ENCODE peak calls at places on chromosomes 5 and 9, in ten cellular contexts. One of them, this sample, is unnamed.

GRCh38 chr9:68595868-68596267 is 55.2 kb upstream of the TMEM252 start:
- DNase-seq in sigmoid colon: no peak
- DNase-seq in A549: no peak
- DNase-seq in adrenal gland: no peak
- DNase-seq in prostate gland: no peak
- DNase-seq in body of pancreas: no peak
- DNase-seq in ovary: no peak
- DNase-seq in Peyer's patch: no peak
- DNase-seq in suprapubic skin: no peak
- DNase-seq in NB4: no peak
- DNase-seq in this sample: no peak

GRCh38 chr5:78472469-78473106 is 112.2 kb downstream of the SCAMP1 start:
- DNase-seq in sigmoid colon: no peak
- DNase-seq in A549: no peak
- DNase-seq in adrenal gland: no peak
- DNase-seq in prostate gland: no peak
- DNase-seq in body of pancreas: no peak
- DNase-seq in ovary: no peak
- DNase-seq in Peyer's patch: no peak
- DNase-seq in suprapubic skin: no peak
- DNase-seq in NB4: no peak
- DNase-seq in this sample: no peak

GRCh38 chr5:86500947-86501346 is 116.8 kb upstream of the COX7C start:
- DNase-seq in sigmoid colon: no peak
- DNase-seq in A549: peak
- DNase-seq in adrenal gland: no peak
- DNase-seq in prostate gland: no peak
- DNase-seq in body of pancreas: no peak
- DNase-seq in ovary: no peak
- DNase-seq in Peyer's patch: peak
- DNase-seq in suprapubic skin: no peak
- DNase-seq in NB4: peak
- DNase-seq in this sample: no peak

GRCh38 chr9:83238871-83239624 is 176.1 kb upstream of the RASEF start:
- DNase-seq in sigmoid colon: no peak
- DNase-seq in A549: peak
- DNase-seq in adrenal gland: no peak
- DNase-seq in prostate gland: no peak
- DNase-seq in body of pancreas: peak
- DNase-seq in ovary: no peak
- DNase-seq in Peyer's patch: no peak
- DNase-seq in suprapubic skin: no peak
- DNase-seq in NB4: peak
- DNase-seq in this sample: no peak

GRCh38 chr9:129164246-129164930 is 13.7 kb downstream of the IER5L start:
- DNase-seq in sigmoid colon: peak
- DNase-seq in A549: no peak
- DNase-seq in adrenal gland: no peak
- DNase-seq in prostate gland: peak
- DNase-seq in body of pancreas: peak
- DNase-seq in ovary: peak
- DNase-seq in Peyer's patch: peak
- DNase-seq in suprapubic skin: no peak
- DNase-seq in NB4: no peak
- DNase-seq in this sample: no peak

GRCh38 chr5:79191457-79191856 is 44.5 kb upstream of the JMY start:
- DNase-seq in sigmoid colon: no peak
- DNase-seq in A549: peak
- DNase-seq in adrenal gland: no peak
- DNase-seq in prostate gland: no peak
- DNase-seq in body of pancreas: no peak
- DNase-seq in ovary: no peak
- DNase-seq in Peyer's patch: no peak
- DNase-seq in suprapubic skin: no peak
- DNase-seq in NB4: peak
- DNase-seq in this sample: no peak

GRCh38 chr9:1458503-1458902 is 408.3 kb downstream of the DMRT2 start:
- DNase-seq in sigmoid colon: no peak
- DNase-seq in A549: peak
- DNase-seq in adrenal gland: no peak
- DNase-seq in prostate gland: no peak
- DNase-seq in body of pancreas: no peak
- DNase-seq in ovary: no peak
- DNase-seq in Peyer's patch: no peak
- DNase-seq in suprapubic skin: no peak
- DNase-seq in NB4: peak
- DNase-seq in this sample: no peak

GRCh38 chr9:120755827-120756434 is 37.3 kb downstream of the FBXW2 start:
- DNase-seq in sigmoid colon: no peak
- DNase-seq in A549: peak
- DNase-seq in adrenal gland: peak
- DNase-seq in prostate gland: peak
- DNase-seq in body of pancreas: peak
- DNase-seq in ovary: peak
- DNase-seq in Peyer's patch: peak
- DNase-seq in suprapubic skin: no peak
- DNase-seq in NB4: peak
- DNase-seq in this sample: no peak

GRCh38 chr9:132160802-132161742 is 786 bp upstream of the NTNG2 start:
- DNase-seq in sigmoid colon: no peak
- DNase-seq in A549: peak
- DNase-seq in adrenal gland: peak
- DNase-seq in prostate gland: no peak
- DNase-seq in body of pancreas: peak
- DNase-seq in ovary: no peak
- DNase-seq in Peyer's patch: peak
- DNase-seq in suprapubic skin: no peak
- DNase-seq in NB4: peak
- DNase-seq in this sample: no peak

GRCh38 chr9:20014168-20014567 is 225.3 kb upstream of the SLC24A2 start:
- DNase-seq in sigmoid colon: no peak
- DNase-seq in A549: no peak
- DNase-seq in adrenal gland: no peak
- DNase-seq in prostate gland: no peak
- DNase-seq in body of pancreas: no peak
- DNase-seq in ovary: no peak
- DNase-seq in Peyer's patch: no peak
- DNase-seq in suprapubic skin: no peak
- DNase-seq in NB4: no peak
- DNase-seq in this sample: no peak

GRCh38 chr5:149799119-149799623 is 69.1 kb downstream of the PPARGC1B start:
- DNase-seq in sigmoid colon: peak
- DNase-seq in A549: peak
- DNase-seq in adrenal gland: peak
- DNase-seq in prostate gland: no peak
- DNase-seq in body of pancreas: peak
- DNase-seq in ovary: peak
- DNase-seq in Peyer's patch: peak
- DNase-seq in suprapubic skin: no peak
- DNase-seq in NB4: no peak
- DNase-seq in this sample: no peak

GRCh38 chr5:82494942-82495341 is 216.8 kb upstream of the RPS23 start:
- DNase-seq in sigmoid colon: no peak
- DNase-seq in A549: no peak
- DNase-seq in adrenal gland: no peak
- DNase-seq in prostate gland: no peak
- DNase-seq in body of pancreas: no peak
- DNase-seq in ovary: no peak
- DNase-seq in Peyer's patch: no peak
- DNase-seq in suprapubic skin: no peak
- DNase-seq in NB4: no peak
- DNase-seq in this sample: no peak

GRCh38 chr9:124282442-124283231 is 24.9 kb downstream of the NEK6 start:
- DNase-seq in sigmoid colon: peak
- DNase-seq in A549: no peak
- DNase-seq in adrenal gland: peak
- DNase-seq in prostate gland: no peak
- DNase-seq in body of pancreas: peak
- DNase-seq in ovary: peak
- DNase-seq in Peyer's patch: peak
- DNase-seq in suprapubic skin: no peak
- DNase-seq in NB4: peak
- DNase-seq in this sample: no peak

GRCh38 chr5:34001231-34001935 is 6.5 kb downstream of the AMACR start:
- DNase-seq in sigmoid colon: peak
- DNase-seq in A549: peak
- DNase-seq in adrenal gland: peak
- DNase-seq in prostate gland: peak
- DNase-seq in body of pancreas: peak
- DNase-seq in ovary: peak
- DNase-seq in Peyer's patch: no peak
- DNase-seq in suprapubic skin: no peak
- DNase-seq in NB4: no peak
- DNase-seq in this sample: no peak

GRCh38 chr9:129176786-129177442 is 1.1 kb downstream of the IER5L start:
- DNase-seq in sigmoid colon: peak
- DNase-seq in A549: peak
- DNase-seq in adrenal gland: peak
- DNase-seq in prostate gland: peak
- DNase-seq in body of pancreas: peak
- DNase-seq in ovary: peak
- DNase-seq in Peyer's patch: peak
- DNase-seq in suprapubic skin: no peak
- DNase-seq in NB4: peak
- DNase-seq in this sample: no peak

GRCh38 chr5:88262116-88262515 is 6.5 kb downstream of the TMEM161B start:
- DNase-seq in sigmoid colon: no peak
- DNase-seq in A549: no peak
- DNase-seq in adrenal gland: no peak
- DNase-seq in prostate gland: no peak
- DNase-seq in body of pancreas: no peak
- DNase-seq in ovary: no peak
- DNase-seq in Peyer's patch: no peak
- DNase-seq in suprapubic skin: no peak
- DNase-seq in NB4: no peak
- DNase-seq in this sample: no peak

GRCh38 chr9:77063645-77064285 is 44.3 kb downstream of the FOXB2 start:
- DNase-seq in sigmoid colon: no peak
- DNase-seq in A549: peak
- DNase-seq in adrenal gland: no peak
- DNase-seq in prostate gland: no peak
- DNase-seq in body of pancreas: no peak
- DNase-seq in ovary: no peak
- DNase-seq in Peyer's patch: no peak
- DNase-seq in suprapubic skin: no peak
- DNase-seq in NB4: peak
- DNase-seq in this sample: no peak

DNA sequence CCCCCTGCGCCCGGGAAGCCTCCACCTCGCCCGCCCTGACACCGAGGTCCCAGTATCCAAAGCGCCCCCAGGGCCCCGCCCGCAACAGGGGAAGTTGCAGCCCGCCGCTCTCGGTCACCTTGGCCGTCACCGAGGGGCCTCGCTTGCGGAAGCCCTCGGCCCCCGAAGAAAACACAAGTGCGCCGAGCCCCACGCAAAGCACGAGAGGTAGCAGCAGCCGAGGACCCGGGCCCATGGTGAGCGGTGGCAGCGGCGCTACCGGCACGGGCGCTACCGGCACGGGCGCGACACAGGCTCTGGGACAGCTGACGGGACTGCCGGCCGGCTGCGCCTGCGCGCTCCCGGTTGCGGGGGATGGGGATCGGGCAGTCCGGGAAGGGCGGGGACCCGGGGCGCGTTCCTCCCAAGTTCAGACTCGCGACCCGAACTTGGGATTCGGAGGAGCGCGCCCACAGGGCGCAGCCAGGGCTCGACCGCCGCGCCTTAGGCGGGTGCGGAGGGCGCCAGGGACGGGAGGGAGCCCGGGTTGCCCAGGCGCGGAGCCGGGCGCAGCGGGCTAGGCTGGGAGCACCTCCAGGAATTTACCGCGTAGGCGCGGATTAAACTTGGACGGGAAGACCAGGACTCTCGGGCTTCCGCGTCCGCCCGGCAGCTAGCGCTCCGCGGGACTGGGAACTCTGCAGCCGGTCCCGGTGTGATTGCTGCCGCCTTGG is at the start of gene PPIC:
- DNase-seq in sigmoid colon: peak
- DNase-seq in A549: peak
- DNase-seq in adrenal gland: peak
- DNase-seq in prostate gland: peak
- DNase-seq in body of pancreas: peak
- DNase-seq in ovary: peak
- DNase-seq in Peyer's patch: peak
- DNase-seq in suprapubic skin: peak
- DNase-seq in NB4: no peak
- DNase-seq in this sample: peak
- TF ChIP-seq POLR2A in sigmoid colon: peak
- TF ChIP-seq POLR2A in A549: peak
- TF ChIP-seq POLR2A in adrenal gland: peak
- TF ChIP-seq POLR2A in prostate gland: peak
- TF ChIP-seq POLR2A in body of pancreas: peak
- TF ChIP-seq POLR2A in ovary: peak
- TF ChIP-seq POLR2A in Peyer's patch: peak
- TF ChIP-seq POLR2A in suprapubic skin: no peak
- TF ChIP-seq POLR2A in NB4: no peak
- TF ChIP-seq POLR2A in this sample: no peak

DNA sequence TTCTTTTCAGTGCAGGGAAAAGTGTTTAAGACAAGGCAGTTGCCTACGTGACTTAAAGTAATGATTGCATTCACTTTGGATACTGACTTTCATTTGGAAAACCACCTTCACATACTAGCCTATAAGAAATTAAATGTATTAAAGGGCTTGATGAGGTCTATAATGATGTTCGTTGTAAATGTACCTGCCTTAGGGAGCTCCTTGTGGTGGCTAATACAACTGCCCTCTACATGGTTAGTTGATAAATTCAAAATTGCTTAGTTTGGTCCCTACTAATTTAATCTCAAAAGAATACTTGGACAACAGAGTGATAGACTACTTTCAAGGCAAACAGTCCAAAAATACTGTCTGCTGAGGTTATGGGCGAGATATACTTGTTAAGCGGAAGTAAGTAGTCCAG is 3.8 kb downstream of the VLDLR start:
- DNase-seq in sigmoid colon: no peak
- DNase-seq in A549: no peak
- DNase-seq in adrenal gland: no peak
- DNase-seq in prostate gland: no peak
- DNase-seq in body of pancreas: no peak
- DNase-seq in ovary: no peak
- DNase-seq in Peyer's patch: no peak
- DNase-seq in suprapubic skin: no peak
- DNase-seq in NB4: no peak
- DNase-seq in this sample: no peak
- H3K4me3 ChIP-seq in sigmoid colon: no peak
- H3K4me3 ChIP-seq in A549: no peak
- H3K4me3 ChIP-seq in adrenal gland: no peak
- H3K4me3 ChIP-seq in prostate gland: no peak
- H3K4me3 ChIP-seq in body of pancreas: no peak
- H3K4me3 ChIP-seq in ovary: no peak
- H3K4me3 ChIP-seq in Peyer's patch: no peak
- H3K4me3 ChIP-seq in suprapubic skin: no peak
- H3K4me3 ChIP-seq in NB4: no peak
- H3K4me3 ChIP-seq in this sample: no peak

GRCh38 chr5:167030500-167031120 is 1260.8 kb upstream of the WWC1 start:
- DNase-seq in sigmoid colon: no peak
- DNase-seq in A549: peak
- DNase-seq in adrenal gland: no peak
- DNase-seq in prostate gland: no peak
- DNase-seq in body of pancreas: peak
- DNase-seq in ovary: no peak
- DNase-seq in Peyer's patch: no peak
- DNase-seq in suprapubic skin: no peak
- DNase-seq in NB4: peak
- DNase-seq in this sample: no peak
- TF ChIP-seq CTCF in sigmoid colon: no peak
- TF ChIP-seq CTCF in A549: peak
- TF ChIP-seq CTCF in adrenal gland: peak
- TF ChIP-seq CTCF in prostate gland: no peak
- TF ChIP-seq CTCF in body of pancreas: no peak
- TF ChIP-seq CTCF in ovary: no peak
- TF ChIP-seq CTCF in Peyer's patch: no peak
- TF ChIP-seq CTCF in suprapubic skin: no peak
- TF ChIP-seq CTCF in NB4: peak
- TF ChIP-seq CTCF in this sample: no peak

GRCh38 chr9:136543830-136544548 is 1.9 kb downstream of the NOTCH1 start:
- DNase-seq in sigmoid colon: peak
- DNase-seq in A549: no peak
- DNase-seq in adrenal gland: no peak
- DNase-seq in prostate gland: peak
- DNase-seq in body of pancreas: peak
- DNase-seq in ovary: no peak
- DNase-seq in Peyer's patch: peak
- DNase-seq in suprapubic skin: no peak
- DNase-seq in NB4: no peak
- DNase-seq in this sample: no peak
- TF ChIP-seq POLR2A in sigmoid colon: no peak
- TF ChIP-seq POLR2A in A549: no peak
- TF ChIP-seq POLR2A in adrenal gland: no peak
- TF ChIP-seq POLR2A in prostate gland: peak
- TF ChIP-seq POLR2A in body of pancreas: no peak
- TF ChIP-seq POLR2A in ovary: no peak
- TF ChIP-seq POLR2A in Peyer's patch: peak
- TF ChIP-seq POLR2A in suprapubic skin: no peak
- TF ChIP-seq POLR2A in NB4: no peak
- TF ChIP-seq POLR2A in this sample: no peak